ENCODE peak calls at places on chromosomes 5 and 9, in four cellular contexts. One of them, this sample, is unnamed.
A peak's percentile ranks its signal among the peaks of the same experiment; 100 is the strongest.

GRCh38 chr5:167413503-167413902 is 877.9 kb upstream of the WWC1 start:
- DNase-seq in SK-N-SH: no peak
- DNase-seq in WTC11: no peak
- DNase-seq in K562: no peak
- DNase-seq in this sample: no peak

GRCh38 chr5:66469684-66470083 is 126.5 kb upstream of the MAST4 start:
- DNase-seq in K562: no peak
- DNase-seq in SK-N-SH: no peak
- DNase-seq in WTC11: no peak
- DNase-seq in this sample: no peak

GRCh38 chr9:114098660-114099522 is at the start of gene KIF12:
- DNase-seq in SK-N-SH: peak; percentile 93
- DNase-seq in WTC11: peak; percentile 89
- DNase-seq in K562: peak; percentile 37
- DNase-seq in this sample: peak; percentile 74

GRCh38 chr9:100294341-100294740 is 58.4 kb downstream of the TEX10 start:
- DNase-seq in WTC11: no peak
- DNase-seq in K562: no peak
- DNase-seq in SK-N-SH: no peak
- DNase-seq in this sample: no peak

GRCh38 chr5:172450861-172451695 is 3.2 kb downstream of the SH3PXD2B start:
- DNase-seq in SK-N-SH: peak; percentile 64
- DNase-seq in K562: peak; percentile 55
- DNase-seq in WTC11: peak; percentile 71
- DNase-seq in this sample: no peak

GRCh38 chr5:137395011-137395755 is 103.9 kb downstream of the SPOCK1 start:
- DNase-seq in SK-N-SH: peak; percentile 43
- DNase-seq in WTC11: no peak
- DNase-seq in K562: no peak
- DNase-seq in this sample: no peak

GRCh38 chr5:112183103-112183634 is 235.9 kb downstream of the EPB41L4A start:
- DNase-seq in WTC11: no peak
- DNase-seq in K562: no peak
- DNase-seq in SK-N-SH: no peak
- DNase-seq in this sample: no peak

GRCh38 chr9:14365667-14366066 is 51.7 kb upstream of the NFIB start:
- DNase-seq in WTC11: no peak
- DNase-seq in SK-N-SH: no peak
- DNase-seq in K562: no peak
- DNase-seq in this sample: no peak

GRCh38 chr9:111815200-111816070 is 20.7 kb upstream of the SHOC1 start:
- DNase-seq in K562: no peak
- DNase-seq in SK-N-SH: no peak
- DNase-seq in WTC11: no peak
- DNase-seq in this sample: no peak

GRCh38 chr9:126024581-126025230 is 277.5 kb downstream of the PBX3 start:
- DNase-seq in K562: no peak
- DNase-seq in SK-N-SH: no peak
- DNase-seq in WTC11: no peak
- DNase-seq in this sample: no peak

GRCh38 chr5:137580030-137580429 is 80.9 kb upstream of the SPOCK1 start:
- DNase-seq in SK-N-SH: no peak
- DNase-seq in K562: peak; percentile 4
- DNase-seq in WTC11: peak; percentile 21
- DNase-seq in this sample: no peak

GRCh38 chr5:406041-406440 is 36.9 kb upstream of the EXOC3 start:
- DNase-seq in WTC11: no peak
- DNase-seq in SK-N-SH: no peak
- DNase-seq in K562: no peak
- DNase-seq in this sample: no peak

GRCh38 chr9:26175264-26175663 is 497.0 kb upstream of the TUSC1 start:
- DNase-seq in K562: no peak
- DNase-seq in WTC11: no peak
- DNase-seq in SK-N-SH: no peak
- DNase-seq in this sample: no peak

GRCh38 chr9:129385615-129385934 is 207.5 kb upstream of the IER5L start:
- DNase-seq in K562: no peak
- DNase-seq in WTC11: no peak
- DNase-seq in SK-N-SH: no peak
- DNase-seq in this sample: no peak

GRCh38 chr9:131475956-131476776 is 26.6 kb upstream of the POMT1 start:
- DNase-seq in K562: no peak
- DNase-seq in SK-N-SH: peak; percentile 57
- DNase-seq in WTC11: peak; percentile 43
- DNase-seq in this sample: no peak

GRCh38 chr5:53817183-53817582 is 256.7 kb downstream of the NDUFS4 start:
- DNase-seq in WTC11: no peak
- DNase-seq in K562: no peak
- DNase-seq in SK-N-SH: no peak
- DNase-seq in this sample: no peak

GRCh38 chr5:60801406-60802090 is 42.5 kb downstream of the ELOVL7 start:
- DNase-seq in SK-N-SH: no peak
- DNase-seq in K562: no peak
- DNase-seq in WTC11: no peak
- DNase-seq in this sample: peak; percentile 25

GRCh38 chr9:113609562-113610318 is 146.2 kb downstream of the RGS3 start:
- DNase-seq in WTC11: peak; percentile 58
- DNase-seq in SK-N-SH: peak; percentile 47
- DNase-seq in K562: no peak
- DNase-seq in this sample: peak; percentile 97

GRCh38 chr5:55160493-55161209 is 680 bp downstream of the GPX8 start:
- DNase-seq in SK-N-SH: no peak
- DNase-seq in WTC11: no peak
- DNase-seq in K562: peak; percentile 26
- DNase-seq in this sample: no peak

GRCh38 chr5:132754947-132755346 is 7.7 kb downstream of the CCNI2 start:
- DNase-seq in WTC11: no peak
- DNase-seq in SK-N-SH: peak; percentile 54
- DNase-seq in K562: peak; percentile 63
- DNase-seq in this sample: peak; percentile 49
- TF ChIP-seq FOXJ3 in WTC11: no peak
- TF ChIP-seq FOXJ3 in SK-N-SH: no peak
- TF ChIP-seq FOXJ3 in K562: no peak
- TF ChIP-seq FOXJ3 in this sample: no peak

GRCh38 chr9:116525611-116526010 is 161.5 kb upstream of the TRIM32 start:
- DNase-seq in K562: no peak
- DNase-seq in SK-N-SH: no peak
- DNase-seq in WTC11: no peak
- DNase-seq in this sample: peak; percentile 25
- TF ChIP-seq FOXJ3 in K562: no peak
- TF ChIP-seq FOXJ3 in SK-N-SH: no peak
- TF ChIP-seq FOXJ3 in WTC11: no peak
- TF ChIP-seq FOXJ3 in this sample: no peak

GRCh38 chr9:107161338-107161737 is 121.7 kb upstream of the RAD23B start:
- DNase-seq in SK-N-SH: no peak
- DNase-seq in WTC11: no peak
- DNase-seq in K562: peak; percentile 14
- DNase-seq in this sample: peak; percentile 6

GRCh38 chr9:107155244-107155817 is 127.7 kb upstream of the RAD23B start:
- DNase-seq in SK-N-SH: no peak
- DNase-seq in K562: no peak
- DNase-seq in WTC11: no peak
- DNase-seq in this sample: no peak

GRCh38 chr9:107154291-107154690 is 128.8 kb upstream of the RAD23B start:
- DNase-seq in K562: no peak
- DNase-seq in WTC11: no peak
- DNase-seq in SK-N-SH: no peak
- DNase-seq in this sample: no peak

GRCh38 chr9:107154766-107155165 is 128.3 kb upstream of the RAD23B start:
- DNase-seq in WTC11: no peak
- DNase-seq in K562: no peak
- DNase-seq in SK-N-SH: no peak
- DNase-seq in this sample: no peak

GRCh38 chr9:107158321-107158720 is 124.8 kb upstream of the RAD23B start:
- DNase-seq in K562: no peak
- DNase-seq in SK-N-SH: peak; percentile 34
- DNase-seq in WTC11: peak; percentile 56
- DNase-seq in this sample: peak; percentile 35
- TF ChIP-seq FOXJ3 in K562: no peak
- TF ChIP-seq FOXJ3 in SK-N-SH: no peak
- TF ChIP-seq FOXJ3 in WTC11: no peak
- TF ChIP-seq FOXJ3 in this sample: no peak

GRCh38 chr5:76852716-76853115 is 2.9 kb downstream of the S100Z start:
- DNase-seq in WTC11: no peak
- DNase-seq in SK-N-SH: no peak
- DNase-seq in K562: no peak
- DNase-seq in this sample: no peak

GRCh38 chr5:76845890-76846289 is 3.9 kb upstream of the S100Z start:
- DNase-seq in WTC11: no peak
- DNase-seq in SK-N-SH: no peak
- DNase-seq in K562: no peak
- DNase-seq in this sample: no peak

GRCh38 chr5:76850543-76851140 is 828 bp downstream of the S100Z start:
- DNase-seq in K562: no peak
- DNase-seq in SK-N-SH: no peak
- DNase-seq in WTC11: no peak
- DNase-seq in this sample: no peak

GRCh38 chr5:76851713-76852369 is 2.0 kb downstream of the S100Z start:
- DNase-seq in K562: no peak
- DNase-seq in WTC11: no peak
- DNase-seq in SK-N-SH: no peak
- DNase-seq in this sample: no peak

GRCh38 chr5:76849767-76850291 is at the start of gene S100Z:
- DNase-seq in WTC11: no peak
- DNase-seq in SK-N-SH: no peak
- DNase-seq in K562: peak; percentile 97
- DNase-seq in this sample: no peak
- TF ChIP-seq FOXJ3 in WTC11: no peak
- TF ChIP-seq FOXJ3 in SK-N-SH: no peak
- TF ChIP-seq FOXJ3 in K562: no peak
- TF ChIP-seq FOXJ3 in this sample: no peak

DNA sequence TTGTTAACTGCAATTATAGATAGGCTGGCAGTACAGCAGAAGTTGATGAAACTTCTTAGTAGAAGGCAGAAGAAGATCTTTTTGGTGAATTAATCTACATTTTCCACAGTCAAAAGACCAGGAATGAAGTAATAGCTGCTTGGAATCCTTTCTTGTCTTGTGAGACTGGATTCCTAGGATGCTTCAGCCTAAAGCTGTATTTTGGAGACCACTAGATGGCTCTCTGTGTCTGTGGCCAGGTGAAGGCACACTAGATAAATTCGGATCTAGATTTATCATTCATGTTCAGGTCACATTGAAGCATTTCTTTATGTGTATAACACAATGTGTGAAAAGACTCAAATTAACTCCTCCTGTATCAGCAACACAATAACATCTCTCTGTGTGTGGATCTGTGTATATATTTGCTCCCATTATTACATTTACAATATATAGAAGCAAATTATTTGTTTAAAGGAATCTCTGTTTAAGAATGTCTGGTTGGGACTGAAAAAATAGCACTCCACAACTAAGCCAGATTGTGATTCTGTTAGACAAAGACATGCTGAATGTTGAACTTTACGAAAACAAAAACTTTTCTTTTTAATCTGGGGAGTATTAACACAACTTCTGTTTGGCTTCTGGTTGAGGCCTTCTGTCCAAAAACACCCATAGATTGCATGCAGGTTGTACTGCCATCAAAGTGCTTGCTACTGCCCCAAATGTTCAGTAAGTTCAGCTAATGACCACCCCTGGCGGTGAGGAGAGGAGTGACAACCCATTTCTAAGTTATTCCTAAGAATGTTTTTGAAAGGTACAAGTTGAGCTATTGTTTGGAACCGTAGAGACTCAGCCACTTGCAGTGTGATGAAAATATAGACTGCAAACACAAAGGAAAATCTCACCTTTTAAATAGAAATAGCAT is 10.6 kb downstream of the GRIN3A start:
- DNase-seq in SK-N-SH: peak; percentile 54
- DNase-seq in WTC11: peak; percentile 36
- DNase-seq in K562: peak; percentile 27
- DNase-seq in this sample: peak; percentile 24
- TF ChIP-seq FOXJ3 in SK-N-SH: no peak
- TF ChIP-seq FOXJ3 in WTC11: no peak
- TF ChIP-seq FOXJ3 in K562: no peak
- TF ChIP-seq FOXJ3 in this sample: no peak

GRCh38 chr5:14039063-14039462 is 94.6 kb upstream of the DNAH5 start:
- DNase-seq in K562: no peak
- DNase-seq in WTC11: no peak
- DNase-seq in SK-N-SH: no peak
- DNase-seq in this sample: peak; percentile 41

GRCh38 chr5:14038341-14038959 is 94.0 kb upstream of the DNAH5 start:
- DNase-seq in SK-N-SH: no peak
- DNase-seq in K562: peak; percentile 6
- DNase-seq in WTC11: no peak
- DNase-seq in this sample: peak; percentile 32

GRCh38 chr5:14039576-14039975 is 95.1 kb upstream of the DNAH5 start:
- DNase-seq in SK-N-SH: no peak
- DNase-seq in K562: no peak
- DNase-seq in WTC11: no peak
- DNase-seq in this sample: no peak

GRCh38 chr5:14041528-14042184 is 97.2 kb upstream of the DNAH5 start:
- DNase-seq in K562: no peak
- DNase-seq in WTC11: no peak
- DNase-seq in SK-N-SH: no peak
- DNase-seq in this sample: no peak

GRCh38 chr5:14040542-14040941 is 96.1 kb upstream of the DNAH5 start:
- DNase-seq in WTC11: no peak
- DNase-seq in K562: peak; percentile 12
- DNase-seq in SK-N-SH: no peak
- DNase-seq in this sample: no peak
- TF ChIP-seq FOXJ3 in WTC11: no peak
- TF ChIP-seq FOXJ3 in K562: no peak
- TF ChIP-seq FOXJ3 in SK-N-SH: no peak
- TF ChIP-seq FOXJ3 in this sample: no peak

DNA sequence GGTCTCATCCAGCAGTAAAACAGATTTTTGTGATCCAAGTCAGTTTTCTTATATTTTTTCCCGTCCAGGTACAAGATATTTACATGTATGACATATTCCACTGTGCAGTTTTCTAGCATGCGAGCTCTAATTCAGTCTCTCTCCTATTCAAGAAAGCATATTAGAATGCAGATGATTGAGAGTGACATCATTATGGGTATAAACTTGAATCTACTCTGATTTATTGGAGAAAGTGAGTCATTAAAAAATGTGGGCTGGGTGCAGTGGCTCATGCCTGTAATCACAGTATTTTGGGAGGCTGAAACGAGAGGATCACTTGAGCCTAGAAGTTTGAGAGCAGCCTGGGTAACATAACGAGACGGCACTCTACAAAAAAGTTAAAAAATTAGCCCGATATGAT is 6.2 kb downstream of the FER start:
- DNase-seq in K562: no peak
- DNase-seq in SK-N-SH: no peak
- DNase-seq in WTC11: no peak
- DNase-seq in this sample: no peak
- TF ChIP-seq FOXJ3 in K562: no peak
- TF ChIP-seq FOXJ3 in SK-N-SH: no peak
- TF ChIP-seq FOXJ3 in WTC11: no peak
- TF ChIP-seq FOXJ3 in this sample: no peak